ENCODE peak calls at places on chromosome 17, in five cellular contexts. S is heart left ventricle, T is OCI-M1, I is C1 segment of cervical spinal cord, D is activated T-cell treated with anti-CD3 and anti-CD28 coated beads for 24 hours. C is an unnamed sample.

GRCh38 chr17:80485846-80486245 is 9.4 kb upstream of the NPTX1 start:
- DNase-seq in S (no peak), T (no peak), I (no peak), D (no peak), C (no peak)

GRCh38 chr17:20916383-20916782 is 126.4 kb downstream of the USP22 start:
- DNase-seq in S (no peak), T (peak), I (no peak), D (no peak), C (no peak)

GRCh38 chr17:2929881-2930533 is 133.4 kb downstream of the OR1D5 start:
- DNase-seq in S (no peak), T (peak), I (no peak), D (peak), C (peak)

GRCh38 chr17:72358465-72358864 is 237.6 kb downstream of the SOX9 start:
- DNase-seq in S (no peak), T (no peak), I (no peak), D (no peak), C (peak)

GRCh38 chr17:48626470-48627241 is 498 bp upstream of the HOXB9 start:
- DNase-seq in S (no peak), T (peak), I (no peak), D (no peak), C (peak)

GRCh38 chr17:67686246-67686645 is 31.5 kb upstream of the NOL11 start:
- DNase-seq in S (no peak), T (no peak), I (no peak), D (no peak), C (no peak)

GRCh38 chr17:19897901-19898300 is 30.2 kb upstream of the ULK2 start:
- DNase-seq in S (no peak), T (no peak), I (no peak), D (no peak), C (peak)

GRCh38 chr17:21301593-21302550 is 17.4 kb downstream of the MAP2K3 start:
- DNase-seq in S (peak), T (no peak), I (no peak), D (no peak), C (no peak)

GRCh38 chr17:21209511-21210175 is 4.3 kb downstream of the TMEM11 start:
- DNase-seq in S (no peak), T (no peak), I (no peak), D (no peak), C (no peak)

GRCh38 chr17:42287305-42288077 is 807 bp upstream of the STAT5A start:
- DNase-seq in S (peak), T (peak), I (peak), D (peak), C (peak)

GRCh38 chr17:16920628-16921020 is 51.3 kb downstream of the TNFRSF13B start:
- DNase-seq in S (no peak), T (no peak), I (no peak), D (no peak), C (no peak)

GRCh38 chr17:31857920-31858646 is 961 bp downstream of the COPRS start:
- DNase-seq in S (no peak), T (no peak), I (no peak), D (no peak), C (no peak)

GRCh38 chr17:804541-805435 is 22.6 kb downstream of the MRM3 start:
- DNase-seq in S (no peak), T (no peak), I (no peak), D (no peak), C (no peak)

GRCh38 chr17:20702692-20703091 is 123.2 kb downstream of the CDRT15L2 start:
- DNase-seq in S (no peak), T (no peak), I (no peak), D (no peak), C (no peak)

GRCh38 chr17:80705988-80706387 is 161.3 kb downstream of the RPTOR start:
- DNase-seq in S (no peak), T (no peak), I (no peak), D (no peak), C (no peak)